ENCODE peak calls at places on chromosome 2, in four cellular contexts. L is CD8-positive, alpha-beta T cell; D is Kasumi-1; E is LoVo. U is an unnamed sample.

GRCh38 chr2:7611750-7612149 is 694.5 kb downstream of the RNF144A start:
- DNase-seq in E (no peak), D (no peak), L (no peak), U (no peak)

GRCh38 chr2:122519806-122520205 is 764.4 kb downstream of the TSN start:
- DNase-seq in L (no peak), E (no peak), D (no peak), U (no peak)

GRCh38 chr2:233700028-233700635 is 7.4 kb downstream of the UGT1A6 start:
- DNase-seq in L (no peak), E (peak), D (no peak), U (no peak)

GRCh38 chr2:42055573-42056514 is 8.0 kb downstream of the PKDCC start:
- DNase-seq in L (no peak), E (peak), D (no peak), U (no peak)

GRCh38 chr2:217398860-217399259 is 539.0 kb upstream of the TNP1 start:
- DNase-seq in E (no peak), D (peak), L (no peak), U (no peak)

GRCh38 chr2:233439191-233439590 is 84.9 kb downstream of the DGKD start:
- DNase-seq in D (no peak), L (no peak), E (no peak), U (no peak)

GRCh38 chr2:20015482-20016083 is 3.1 kb upstream of the MATN3 start:
- DNase-seq in L (no peak), D (peak), E (peak), U (no peak)

GRCh38 chr2:30359644-30360167 is 87.3 kb upstream of the LCLAT1 start:
- DNase-seq in L (no peak), E (no peak), D (no peak), U (no peak)